ENCODE peak calls at places on chromosomes 1 and 21, in four cellular contexts. H is GM12878, R is K562, M is HepG2. G is an unnamed sample.

GRCh38 chr1:197911172-197911856 is 5.9 kb upstream of the LHX9 start:
- DNase-seq in H (no peak), R (no peak), M (no peak), G (no peak)

GRCh38 chr1:46058936-46059335 is 73.5 kb downstream of the PIK3R3 start:
- DNase-seq in H (no peak), R (no peak), M (no peak), G (no peak)

GRCh38 chr1:45677751-45678245 is 8.5 kb downstream of the GPBP1L1 start:
- DNase-seq in H (no peak), R (no peak), M (no peak), G (no peak)

GRCh38 chr1:78147031-78147430 is 101.3 kb downstream of the GIPC2 start:
- DNase-seq in H (no peak), R (no peak), M (no peak), G (no peak)

GRCh38 chr1:32818804-32819541 is 1.5 kb downstream of the S100PBP start:
- DNase-seq in H (peak; percentile 96), R (no peak), M (no peak), G (no peak)

GRCh38 chr1:205043866-205044265 is 854 bp downstream of the CNTN2 start:
- DNase-seq in H (no peak), R (no peak), M (no peak), G (no peak)

GRCh38 chr1:33120436-33121231 is 39.7 kb downstream of the AZIN2 start:
- DNase-seq in H (no peak), R (no peak), M (no peak), G (no peak)

GRCh38 chr1:247448107-247448778 is 9.7 kb downstream of the OR2B11 start:
- DNase-seq in H (no peak), R (peak; percentile 64), M (no peak), G (peak; percentile 37)

GRCh38 chr1:33615546-33615945 is 143.1 kb downstream of the ZSCAN20 start:
- DNase-seq in H (no peak), R (no peak), M (no peak), G (no peak)

GRCh38 chr1:201582261-201582951 is 43.5 kb downstream of the NAV1 start:
- DNase-seq in H (no peak), R (peak; percentile 52), M (no peak), G (peak; percentile 18)

GRCh38 chr1:145720878-145721671 is 1.8 kb downstream of the CD160 start:
- DNase-seq in H (no peak), R (peak; percentile 81), M (peak; percentile 40), G (peak; percentile 62)

GRCh38 chr1:29124366-29125236 is 898 bp upstream of the TMEM200B start:
- DNase-seq in H (no peak), R (peak; percentile 99), M (peak; percentile 56), G (peak; percentile 56)

GRCh38 chr1:175267716-175268416 is 75.3 kb upstream of the KIAA0040 start:
- DNase-seq in H (no peak), R (no peak), M (no peak), G (no peak)

GRCh38 chr1:183461350-183461749 is 10.9 kb upstream of the SMG7 start:
- DNase-seq in H (no peak), R (no peak), M (no peak), G (peak; percentile 23)

GRCh38 chr1:45215485-45216199 is 9.2 kb upstream of the ZSWIM5 start:
- DNase-seq in H (no peak), R (no peak), M (no peak), G (no peak)

GRCh38 chr1:34899906-34900305 is 29.5 kb downstream of the DLGAP3 start:
- DNase-seq in H (no peak), R (no peak), M (no peak), G (no peak)

GRCh38 chr1:201261771-201262547 is 21.3 kb upstream of the PKP1 start:
- DNase-seq in H (no peak), R (no peak), M (no peak), G (no peak)

GRCh38 chr21:43876605-43877004 is 11.6 kb downstream of the AGPAT3 start:
- DNase-seq in H (no peak), R (no peak), M (no peak), G (no peak)

GRCh38 chr1:18411820-18412641 is 68.7 kb upstream of the KLHDC7A start:
- DNase-seq in H (no peak), R (no peak), M (no peak), G (no peak)

GRCh38 chr1:3903141-3904005 is 3.3 kb upstream of the C1orf174 start:
- DNase-seq in H (no peak), R (no peak), M (peak; percentile 57), G (no peak)

GRCh38 chr1:33186936-33187335 is 5.1 kb upstream of the TRIM62 start:
- DNase-seq in H (no peak), R (no peak), M (no peak), G (no peak)

GRCh38 chr1:43834280-43835140 is 99.1 kb upstream of the ARTN start:
- DNase-seq in H (no peak), R (peak; percentile 32), M (no peak), G (no peak)

GRCh38 chr1:93817819-93818569 is 61.0 kb downstream of the DNTTIP2 start:
- DNase-seq in H (no peak), R (no peak), M (no peak), G (no peak)

GRCh38 chr21:45228171-45228641 is 59.5 kb downstream of the POFUT2 start:
- DNase-seq in H (no peak), R (no peak), M (peak; percentile 12), G (no peak)

GRCh38 chr1:40306296-40306695 is 10.8 kb downstream of the COL9A2 start:
- DNase-seq in H (no peak), R (no peak), M (no peak), G (no peak)

GRCh38 chr1:247204177-247204647 is 32.4 kb upstream of the ZNF124 start:
- DNase-seq in H (no peak), R (no peak), M (no peak), G (no peak)

GRCh38 chr1:98327151-98327918 is 334.2 kb upstream of the SNX7 start:
- DNase-seq in H (no peak), R (no peak), M (no peak), G (no peak)

GRCh38 chr1:66374148-66374547 is 159.8 kb upstream of the SGIP1 start:
- DNase-seq in H (peak; percentile 72), R (no peak), M (no peak), G (no peak)

DNA sequence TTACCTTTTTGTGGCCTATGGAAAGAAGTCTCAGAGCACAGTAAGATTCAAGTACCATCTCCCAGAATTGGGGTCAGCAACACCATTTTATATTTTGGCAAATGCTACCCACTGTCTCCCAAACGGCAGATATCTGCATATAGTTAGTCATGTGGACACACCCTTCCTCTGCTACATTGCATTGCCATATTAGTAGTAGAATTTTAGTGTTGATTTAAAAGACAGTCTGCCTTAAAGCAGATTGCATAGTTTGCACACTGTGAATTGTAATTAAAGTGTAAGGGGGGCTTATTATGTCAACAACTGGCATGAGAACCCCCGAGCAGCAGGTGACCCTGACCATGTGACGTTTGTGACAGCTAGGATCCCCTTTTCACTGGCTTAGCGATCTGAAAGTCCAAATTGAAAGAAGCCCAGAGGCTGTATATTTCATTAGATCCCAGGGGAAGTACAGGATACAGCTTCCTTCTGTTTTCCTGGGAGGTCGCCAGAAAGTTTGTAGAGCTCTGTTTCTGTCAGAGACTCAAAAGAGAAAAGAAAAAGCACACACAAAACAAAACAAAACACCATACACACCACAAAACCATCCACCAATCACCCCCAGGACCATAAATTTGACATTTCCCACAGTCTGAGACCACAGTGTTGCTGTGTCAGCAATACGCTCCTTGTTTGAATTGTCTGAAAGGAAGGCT is 172.4 kb downstream of the NFIA start:
- DNase-seq in H (no peak), R (no peak), M (no peak), G (no peak)
- TF ChIP-seq BHLHE40 in H (no peak), R (no peak), M (no peak), G (no peak)

GRCh38 chr1:73800376-73800775 is 397.6 kb downstream of the LRRIQ3 start:
- DNase-seq in H (no peak), R (no peak), M (no peak), G (no peak)
- TF ChIP-seq CHD2 in H (no peak), R (no peak), M (no peak), G (no peak)

GRCh38 chr1:220484135-220484534 is 43.8 kb upstream of the MARK1 start:
- DNase-seq in H (no peak), R (no peak), M (no peak), G (no peak)

GRCh38 chr1:220483700-220484099 is 44.2 kb upstream of the MARK1 start:
- DNase-seq in H (no peak), R (no peak), M (no peak), G (peak; percentile 5)

GRCh38 chr1:220485131-220485530 is 42.8 kb upstream of the MARK1 start:
- DNase-seq in H (no peak), R (no peak), M (no peak), G (no peak)

GRCh38 chr1:220485791-220486190 is 42.1 kb upstream of the MARK1 start:
- DNase-seq in H (no peak), R (no peak), M (no peak), G (no peak)

GRCh38 chr1:220487297-220487820 is 40.6 kb upstream of the MARK1 start:
- DNase-seq in H (no peak), R (no peak), M (no peak), G (no peak)
- TF ChIP-seq BHLHE40 in H (no peak), R (no peak), M (no peak), G (no peak)

GRCh38 chr1:113072141-113072756 is 749 bp upstream of the LRIG2 start:
- DNase-seq in H (no peak), R (no peak), M (no peak), G (no peak)
- TF ChIP-seq CHD2 in H (no peak), R (no peak), M (no peak), G (no peak)

GRCh38 chr1:2101531-2101930 is 51.3 kb downstream of the PRKCZ start:
- DNase-seq in H (no peak), R (no peak), M (no peak), G (no peak)
- TF ChIP-seq BHLHE40 in H (no peak), R (no peak), M (no peak), G (no peak)

GRCh38 chr1:17309701-17310640 is 2.0 kb downstream of the PADI4 start:
- DNase-seq in H (no peak), R (peak; percentile 76), M (no peak), G (no peak)
- TF ChIP-seq CHD2 in H (no peak), R (no peak), M (no peak), G (no peak)

GRCh38 chr1:159849972-159850371 is 12.5 kb downstream of the VSIG8 start:
- DNase-seq in H (no peak), R (no peak), M (no peak), G (no peak)
- TF ChIP-seq BHLHE40 in H (no peak), R (no peak), M (no peak), G (no peak)

GRCh38 chr1:17244826-17245740 is 3.8 kb upstream of the PADI3 start:
- DNase-seq in H (no peak), R (no peak), M (no peak), G (no peak)
- TF ChIP-seq CHD2 in H (no peak), R (no peak), M (no peak), G (no peak)

G was measured in A549.